ENCODE peak calls at places on chromosomes 5 and 9, in seven cellular contexts. S is SK-N-MC, N is A549, I is endothelial cell of umbilical vein, Q is colonic mucosa, V is astrocyte, F is small intestine. W is an unnamed sample. For H3K9me3, the result is how much of the 10 kb centered on the place peaks cover.

GRCh38 chr5:96331210-96331609 is 101.8 kb downstream of the PCSK1 start:
- DNase-seq in I (peak), N (no peak), F (no peak), S (no peak), V (no peak), Q (no peak), W (no peak)

GRCh38 chr5:176817864-176818377 is 7.6 kb downstream of the UNC5A start:
- DNase-seq in V (no peak), S (no peak), F (no peak), I (peak), Q (no peak), N (peak), W (no peak)

GRCh38 chr5:95081500-95082355 is 203.2 kb downstream of the MCTP1 start:
- DNase-seq in V (peak), N (peak), S (peak), F (no peak), I (peak), Q (no peak), W (no peak)

GRCh38 chr5:134555889-134556311 is 30.4 kb downstream of the JADE2 start:
- DNase-seq in I (peak), F (no peak), S (no peak), Q (no peak), N (peak), V (peak), W (peak)

GRCh38 chr9:127637322-127637847 is 25.3 kb downstream of the STXBP1 start:
- DNase-seq in I (peak), N (no peak), V (peak), Q (peak), F (peak), S (no peak), W (no peak)

GRCh38 chr9:129336601-129337286 is 158.7 kb upstream of the IER5L start:
- DNase-seq in Q (peak), F (peak), N (no peak), S (no peak), I (peak), V (peak), W (no peak)

GRCh38 chr5:75712091-75712490 is 5.1 kb downstream of the POC5 start:
- DNase-seq in F (no peak), N (no peak), Q (no peak), I (no peak), V (no peak), S (no peak), W (no peak)

GRCh38 chr5:14213253-14213652 is 70.1 kb downstream of the TRIO start:
- DNase-seq in F (no peak), S (no peak), Q (no peak), I (no peak), V (no peak), N (no peak), W (no peak)

GRCh38 chr5:85484982-85485574 is 1100.4 kb upstream of the EDIL3 start:
- DNase-seq in S (peak), F (no peak), I (no peak), N (no peak), V (no peak), Q (no peak), W (no peak)

GRCh38 chr9:22206833-22207232 is 197.7 kb upstream of the CDKN2B start:
- DNase-seq in F (no peak), N (no peak), I (no peak), Q (no peak), S (no peak), V (no peak), W (no peak)

GRCh38 chr9:69771775-69772418 is 12.1 kb upstream of the PTAR1 start:
- DNase-seq in V (peak), N (no peak), I (no peak), S (no peak), F (no peak), Q (no peak), W (no peak)

GRCh38 chr5:68171101-68171558 is 44.4 kb upstream of the PIK3R1 start:
- DNase-seq in F (no peak), S (no peak), V (peak), N (no peak), Q (peak), I (no peak), W (no peak)

GRCh38 chr9:115157245-115157674 is 39.3 kb upstream of the TNC start:
- DNase-seq in S (no peak), N (peak), Q (no peak), F (peak), V (peak), I (no peak), W (no peak)

GRCh38 chr5:110738503-110738811 is 350 bp upstream of the SLC25A46 start:
- DNase-seq in S (no peak), F (no peak), V (no peak), Q (no peak), I (no peak), N (peak), W (no peak)

GRCh38 chr5:174045470-174046025 is at the start of gene NSG2:
- DNase-seq in V (peak), I (peak), N (peak), Q (peak), F (peak), S (peak), W (no peak)

DNA sequence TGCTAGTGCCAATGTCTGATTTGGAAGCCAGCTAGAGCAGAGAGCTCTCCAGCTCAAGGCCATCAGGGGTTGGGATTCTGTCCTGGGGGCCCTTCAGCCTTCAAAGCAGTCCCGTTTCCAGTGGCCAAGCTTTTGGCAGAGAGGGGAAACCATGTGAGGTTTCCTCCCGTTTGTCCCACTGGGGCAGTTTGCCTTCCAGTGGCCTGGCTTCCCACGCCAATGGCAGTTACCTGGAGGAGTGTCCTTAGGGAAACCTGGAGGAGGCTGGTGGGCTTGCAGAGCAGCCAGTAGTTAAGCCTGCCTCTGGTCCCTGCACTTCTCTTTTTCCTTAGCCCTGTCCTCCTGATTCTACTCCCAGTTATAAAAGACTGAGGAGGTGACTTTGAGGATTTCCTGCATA is 37.7 kb downstream of the FGD3 start:
- DNase-seq in N (no peak), F (no peak), V (no peak), S (no peak), I (no peak), Q (no peak), W (no peak)
- H3K9me3 ChIP-seq in N (under half), F (under half), V (under half), S (under half), I (under half), Q (under half), W (under half)

DNA sequence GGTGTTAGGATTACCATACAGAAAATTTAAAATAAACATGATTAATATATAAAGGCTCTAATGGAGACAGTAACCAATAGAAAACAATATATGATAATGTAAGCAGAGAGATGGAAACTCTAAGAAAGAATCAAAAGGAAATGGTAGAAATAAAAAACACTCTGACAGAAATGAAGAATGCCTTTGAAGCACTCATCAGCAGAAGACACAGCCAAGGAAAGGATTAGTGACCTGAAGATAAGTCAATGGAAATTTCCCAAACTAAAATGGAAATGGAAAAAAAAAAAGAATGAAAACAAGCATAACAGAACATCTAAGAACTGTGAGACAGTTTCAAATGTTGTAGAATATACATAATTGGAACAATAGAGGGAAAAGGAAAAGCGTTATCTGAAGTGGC is 302.6 kb downstream of the DRD1 start:
- DNase-seq in I (no peak), S (no peak), F (no peak), Q (no peak), N (no peak), V (no peak), W (no peak)
- H3K9me3 ChIP-seq in I (under half), S (under half), F (under half), Q (under half), N (under half), V (under half), W (under half)

DNA sequence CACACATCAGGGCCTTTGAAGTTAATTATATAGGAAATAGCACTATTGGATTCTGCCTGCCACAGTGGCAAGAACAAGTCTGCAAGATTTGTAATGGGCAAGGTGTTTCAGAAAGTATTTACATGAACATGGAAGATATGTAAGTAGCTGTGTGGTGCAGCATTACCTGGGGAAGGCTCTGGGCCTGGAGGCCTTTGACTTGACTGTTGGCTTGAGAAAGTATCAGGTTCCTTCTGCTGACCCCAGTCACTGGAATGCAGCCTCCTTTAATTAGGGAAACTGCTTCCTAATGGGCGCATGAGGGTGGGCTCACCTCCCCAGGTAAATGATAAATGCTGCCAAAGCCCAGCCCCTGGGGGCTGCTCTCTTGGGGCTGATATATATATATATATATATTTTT is 102.7 kb downstream of the GALNT10 start:
- DNase-seq in N (no peak), I (no peak), V (no peak), F (no peak), S (no peak), Q (no peak), W (no peak)
- H3K9me3 ChIP-seq in N (under half), I (under half), V (under half), F (under half), S (under half), Q (under half), W (under half)

GRCh38 chr9:40909821-40910220 is 218.7 kb downstream of the FOXD4L6 start:
- DNase-seq in I (no peak), N (no peak), Q (no peak), S (no peak), V (no peak), F (no peak), W (no peak)
- H3K9me3 ChIP-seq in I (under half), N (half or more), Q (under half), S (under half), V (half or more), F (under half), W (half or more)

GRCh38 chr5:141245250-141245717 is at the start of gene PCDHB15:
- DNase-seq in F (no peak), N (no peak), Q (no peak), S (no peak), V (peak), I (peak), W (no peak)

GRCh38 chr5:141236516-141237313 is 8.5 kb upstream of the PCDHB15 start:
- DNase-seq in S (no peak), N (no peak), F (no peak), V (no peak), I (no peak), Q (no peak), W (no peak)

GRCh38 chr5:141241496-141241895 is 3.7 kb upstream of the PCDHB15 start:
- DNase-seq in Q (no peak), S (no peak), V (no peak), F (no peak), I (no peak), N (no peak), W (no peak)
- H3K9me3 ChIP-seq in Q (under half), S (under half), V (under half), F (under half), I (under half), N (under half), W (under half)

DNA sequence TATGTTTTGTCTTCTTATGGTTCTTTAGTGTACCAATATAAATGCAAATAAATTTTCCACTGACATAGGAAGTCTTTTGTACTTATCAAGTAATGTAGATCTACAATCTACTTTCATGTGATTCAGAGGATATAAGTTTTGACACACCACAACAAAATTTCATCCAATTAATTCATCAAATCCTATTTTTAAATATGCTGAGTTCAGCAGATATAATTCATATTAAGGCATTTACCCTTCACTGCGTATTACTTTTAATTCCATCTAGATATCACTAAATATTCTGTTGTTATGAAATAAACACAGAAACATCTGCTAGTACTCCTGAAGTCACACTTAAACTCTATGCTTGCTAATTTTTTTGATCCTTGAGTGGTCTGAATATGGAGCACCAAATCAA is 19.8 kb upstream of the ZNF354A start:
- DNase-seq in Q (no peak), S (no peak), F (no peak), N (no peak), I (no peak), V (no peak), W (no peak)
- H3K9me3 ChIP-seq in Q (under half), S (under half), F (under half), N (under half), I (under half), V (under half), W (under half)

DNA sequence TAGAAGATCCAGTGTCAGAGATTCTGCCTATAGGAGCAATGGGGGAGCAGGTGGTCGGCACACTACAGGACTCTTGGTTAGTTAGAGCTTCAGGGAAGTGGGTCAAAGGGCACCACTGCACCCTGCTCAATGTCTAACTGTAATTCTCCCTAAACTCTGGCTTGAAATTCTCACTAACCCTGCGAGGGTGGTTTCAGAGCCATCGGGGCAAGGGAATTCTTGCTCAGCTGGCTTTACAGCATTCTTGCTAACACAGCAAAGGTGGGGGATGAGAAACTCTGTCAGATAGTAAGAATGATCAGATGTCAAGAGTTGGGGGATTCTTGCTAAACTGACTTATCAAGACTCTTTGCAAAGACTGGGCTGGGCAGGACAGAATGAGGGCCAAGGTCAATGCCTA is 4.7 kb upstream of the ZNF354C start:
- DNase-seq in Q (no peak), V (no peak), S (no peak), I (no peak), F (no peak), N (no peak), W (no peak)
- H3K9me3 ChIP-seq in Q (under half), V (under half), S (under half), I (under half), F (under half), N (under half), W (under half)

GRCh38 chr5:133220851-133221674 is 169.2 kb downstream of the HSPA4 start:
- DNase-seq in Q (no peak), F (no peak), I (peak), V (peak), S (no peak), N (no peak), W (no peak)

GRCh38 chr5:133225671-133226152 is 173.9 kb downstream of the HSPA4 start:
- DNase-seq in I (peak), V (no peak), F (peak), N (peak), S (no peak), Q (peak), W (no peak)

GRCh38 chr5:133222040-133222439 is 170.2 kb downstream of the HSPA4 start:
- DNase-seq in V (no peak), S (no peak), N (no peak), F (no peak), I (no peak), Q (no peak), W (no peak)

GRCh38 chr5:133222521-133222920 is 170.7 kb downstream of the HSPA4 start:
- DNase-seq in I (no peak), F (no peak), S (no peak), N (no peak), Q (no peak), V (no peak), W (no peak)

DNA sequence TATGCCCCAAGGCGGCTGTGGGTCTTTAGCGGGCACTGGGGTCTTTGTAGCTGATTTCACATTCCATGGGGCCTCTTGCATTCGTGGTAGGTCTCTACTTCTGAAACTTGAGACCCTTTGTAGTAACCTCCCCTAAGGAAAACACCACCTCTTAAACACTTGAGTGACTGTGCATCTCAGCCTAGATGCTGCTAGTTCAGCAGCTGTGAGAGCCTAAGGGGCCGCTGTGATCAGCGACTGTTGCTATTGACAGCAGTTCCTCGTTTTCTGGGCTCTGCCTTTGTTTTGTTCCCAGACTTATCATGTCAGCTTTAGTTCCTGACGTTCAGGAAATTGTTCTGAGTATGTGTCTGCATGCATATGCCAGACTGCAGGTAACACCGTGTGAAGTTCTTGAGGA is 171.2 kb downstream of the HSPA4 start:
- DNase-seq in I (peak), F (no peak), S (no peak), V (no peak), Q (no peak), N (no peak), W (no peak)
- H3K9me3 ChIP-seq in I (under half), F (under half), S (under half), V (under half), Q (under half), N (under half), W (under half)

GRCh38 chr9:137720571-137721110 is 101.8 kb downstream of the EHMT1 start:
- DNase-seq in N (no peak), F (no peak), V (no peak), S (no peak), I (no peak), Q (no peak), W (no peak)
- H3K9me3 ChIP-seq in N (under half), F (under half), V (under half), S (under half), I (under half), Q (under half), W (under half)

W was measured in T-helper 17 cell.